ENCODE peak calls at places on chromosomes 2 and 18, in four cellular contexts. W, Y, Q and J are unnamed samples.
A peak's percentile ranks its signal among the peaks of the same experiment; 100 is the strongest.

GRCh38 chr2:3683748-3684454 is 19.5 kb upstream of the DCDC2C start:
- DNase-seq in W (peak; percentile 8), Y (peak; percentile 14), Q (no peak), J (peak; percentile 25)

GRCh38 chr18:12283256-12283655 is 24.8 kb upstream of the TUBB6 start:
- DNase-seq in W (peak; percentile 55), Y (peak; percentile 34), Q (no peak), J (peak; percentile 84)

GRCh38 chr2:69125816-69126215 is 112.8 kb downstream of the ANTXR1 start:
- DNase-seq in W (no peak), Y (no peak), Q (no peak), J (no peak)

GRCh38 chr2:152396051-152396511 is 61.1 kb downstream of the FMNL2 start:
- DNase-seq in W (peak; percentile 76), Y (peak; percentile 20), Q (no peak), J (no peak)

GRCh38 chr2:153935511-153935910 is 63.8 kb downstream of the GALNT13 start:
- DNase-seq in W (no peak), Y (no peak), Q (no peak), J (no peak)

GRCh38 chr2:205768341-205768740 is 86.0 kb downstream of the NRP2 start:
- DNase-seq in W (no peak), Y (no peak), Q (no peak), J (no peak)

GRCh38 chr18:21534327-21534726 is 66.2 kb downstream of the ESCO1 start:
- DNase-seq in W (no peak), Y (peak; percentile 8), Q (no peak), J (no peak)

GRCh38 chr2:44456946-44457345 is 95.2 kb downstream of the CAMKMT start:
- DNase-seq in W (peak; percentile 34), Y (no peak), Q (no peak), J (no peak)

GRCh38 chr2:138071720-138072719 is 107.7 kb downstream of the HNMT start:
- DNase-seq in W (no peak), Y (peak; percentile 37), Q (no peak), J (peak; percentile 100)

GRCh38 chr2:105196651-105197050 is 44.9 kb upstream of the GPR45 start:
- DNase-seq in W (no peak), Y (no peak), Q (no peak), J (no peak)

GRCh38 chr2:143906850-143907249 is 613.1 kb downstream of the ZEB2 start:
- DNase-seq in W (no peak), Y (no peak), Q (no peak), J (no peak)

GRCh38 chr2:60000681-60001080 is 552.8 kb downstream of the BCL11A start:
- DNase-seq in W (peak; percentile 0), Y (no peak), Q (no peak), J (peak; percentile 50)

GRCh38 chr18:68564961-68565360 is 149.9 kb downstream of the TMX3 start:
- DNase-seq in W (peak; percentile 58), Y (no peak), Q (no peak), J (no peak)

GRCh38 chr2:11781624-11782023 is 35.2 kb downstream of the LPIN1 start:
- DNase-seq in W (no peak), Y (no peak), Q (no peak), J (no peak)

GRCh38 chr2:43068053-43068471 is 158.3 kb downstream of the ZFP36L2 start:
- DNase-seq in W (no peak), Y (no peak), Q (no peak), J (no peak)

GRCh38 chr2:43070676-43071491 is 155.5 kb downstream of the ZFP36L2 start:
- DNase-seq in W (no peak), Y (peak; percentile 72), Q (no peak), J (no peak)

GRCh38 chr2:43071629-43072550 is 154.5 kb downstream of the ZFP36L2 start:
- DNase-seq in W (peak; percentile 34), Y (peak; percentile 90), Q (no peak), J (no peak)

GRCh38 chr2:43068730-43069517 is 157.5 kb downstream of the ZFP36L2 start:
- DNase-seq in W (no peak), Y (no peak), Q (no peak), J (peak; percentile 39)

DNA sequence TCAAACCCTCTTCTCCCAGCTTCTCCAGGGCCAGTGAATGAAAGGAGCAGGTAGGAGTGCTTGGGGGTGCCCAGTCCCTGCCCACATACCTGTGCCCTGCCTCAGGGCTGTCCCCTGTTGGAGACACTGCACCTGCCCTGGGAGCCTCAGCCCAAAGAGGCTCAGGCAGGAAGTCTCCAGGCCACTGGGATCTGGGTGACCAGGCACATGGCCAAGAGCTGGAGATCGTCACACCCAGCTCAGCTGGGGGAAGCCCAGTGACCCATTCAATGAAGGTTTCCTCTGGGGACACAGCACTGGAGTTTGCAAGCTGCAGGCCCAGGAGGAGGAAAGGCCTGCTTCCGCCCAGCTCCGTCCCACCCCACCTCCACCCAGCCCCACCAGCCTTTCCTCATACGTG is 156.4 kb downstream of the ZFP36L2 start:
- DNase-seq in W (no peak), Y (no peak), Q (no peak), J (no peak)
- H3K79me2 ChIP-seq in W (no peaks in the 10 kb centered on the region), Y (no peaks in the 10 kb centered on the region), Q (no peaks in the 10 kb centered on the region), J (peaks cover 5% of the 10 kb centered on the region)

GRCh38 chr2:16647992-16648617 is 17.5 kb downstream of the CYRIA start:
- DNase-seq in W (no peak), Y (no peak), Q (no peak), J (no peak)

GRCh38 chr2:16644204-16644925 is 21.3 kb downstream of the CYRIA start:
- DNase-seq in W (peak; percentile 13), Y (no peak), Q (no peak), J (peak; percentile 67)

GRCh38 chr2:16643099-16643498 is 22.5 kb downstream of the CYRIA start:
- DNase-seq in W (no peak), Y (no peak), Q (no peak), J (no peak)

GRCh38 chr2:16645771-16646559 is 19.7 kb downstream of the CYRIA start:
- DNase-seq in W (no peak), Y (no peak), Q (no peak), J (no peak)

GRCh38 chr2:16645088-16645487 is 20.5 kb downstream of the CYRIA start:
- DNase-seq in W (no peak), Y (no peak), Q (no peak), J (no peak)
- H3K79me2 ChIP-seq in W (no peaks in the 10 kb centered on the region), Y (no peaks in the 10 kb centered on the region), Q (no peaks in the 10 kb centered on the region), J (no peaks in the 10 kb centered on the region)

GRCh38 chr2:16256601-16257000 is 316.3 kb downstream of the MYCN start:
- DNase-seq in W (no peak), Y (no peak), Q (no peak), J (no peak)

GRCh38 chr2:16252891-16253290 is 312.5 kb downstream of the MYCN start:
- DNase-seq in W (no peak), Y (no peak), Q (no peak), J (no peak)

GRCh38 chr2:16255120-16255519 is 314.8 kb downstream of the MYCN start:
- DNase-seq in W (no peak), Y (no peak), Q (no peak), J (no peak)

GRCh38 chr2:16253291-16253690 is 312.9 kb downstream of the MYCN start:
- DNase-seq in W (no peak), Y (no peak), Q (no peak), J (no peak)

GRCh38 chr2:16254356-16254965 is 314.1 kb downstream of the MYCN start:
- DNase-seq in W (no peak), Y (no peak), Q (no peak), J (no peak)
- H3K79me2 ChIP-seq in W (no peaks in the 10 kb centered on the region), Y (no peaks in the 10 kb centered on the region), Q (no peaks in the 10 kb centered on the region), J (no peaks in the 10 kb centered on the region)

GRCh38 chr2:114113527-114113926 is 223.6 kb downstream of the ACTR3 start:
- DNase-seq in W (no peak), Y (no peak), Q (no peak), J (no peak)
- H3K79me2 ChIP-seq in W (no peaks in the 10 kb centered on the region), Y (no peaks in the 10 kb centered on the region), Q (no peaks in the 10 kb centered on the region), J (no peaks in the 10 kb centered on the region)

GRCh38 chr2:45588158-45588829 is 22.8 kb downstream of the SRBD1 start:
- DNase-seq in W (no peak), Y (no peak), Q (no peak), J (no peak)
- H3K79me2 ChIP-seq in W (peaks cover 16% of the 10 kb centered on the region), Y (no peaks in the 10 kb centered on the region), Q (peaks cover 70% of the 10 kb centered on the region), J (peaks cover 44% of the 10 kb centered on the region)

GRCh38 chr2:168462543-168463045 is 6.5 kb downstream of the CERS6 start:
- DNase-seq in W (no peak), Y (no peak), Q (no peak), J (no peak)

GRCh38 chr2:168461178-168461941 is 5.3 kb downstream of the CERS6 start:
- DNase-seq in W (no peak), Y (no peak), Q (no peak), J (no peak)

GRCh38 chr2:168459256-168459655 is 3.2 kb downstream of the CERS6 start:
- DNase-seq in W (no peak), Y (no peak), Q (no peak), J (no peak)

GRCh38 chr2:168461942-168462331 is 5.9 kb downstream of the CERS6 start:
- DNase-seq in W (no peak), Y (no peak), Q (no peak), J (no peak)

GRCh38 chr2:168460561-168460960 is 4.5 kb downstream of the CERS6 start:
- DNase-seq in W (no peak), Y (no peak), Q (no peak), J (no peak)
- H3K79me2 ChIP-seq in W (peaks cover 83% of the 10 kb centered on the region), Y (no peaks in the 10 kb centered on the region), Q (no peaks in the 10 kb centered on the region), J (peaks cover 93% of the 10 kb centered on the region)

GRCh38 chr18:56066524-56067215 is 478.7 kb upstream of the TCF4 start:
- DNase-seq in W (no peak), Y (no peak), Q (no peak), J (no peak)
- H3K79me2 ChIP-seq in W (no peaks in the 10 kb centered on the region), Y (no peaks in the 10 kb centered on the region), Q (no peaks in the 10 kb centered on the region), J (no peaks in the 10 kb centered on the region)

DNA sequence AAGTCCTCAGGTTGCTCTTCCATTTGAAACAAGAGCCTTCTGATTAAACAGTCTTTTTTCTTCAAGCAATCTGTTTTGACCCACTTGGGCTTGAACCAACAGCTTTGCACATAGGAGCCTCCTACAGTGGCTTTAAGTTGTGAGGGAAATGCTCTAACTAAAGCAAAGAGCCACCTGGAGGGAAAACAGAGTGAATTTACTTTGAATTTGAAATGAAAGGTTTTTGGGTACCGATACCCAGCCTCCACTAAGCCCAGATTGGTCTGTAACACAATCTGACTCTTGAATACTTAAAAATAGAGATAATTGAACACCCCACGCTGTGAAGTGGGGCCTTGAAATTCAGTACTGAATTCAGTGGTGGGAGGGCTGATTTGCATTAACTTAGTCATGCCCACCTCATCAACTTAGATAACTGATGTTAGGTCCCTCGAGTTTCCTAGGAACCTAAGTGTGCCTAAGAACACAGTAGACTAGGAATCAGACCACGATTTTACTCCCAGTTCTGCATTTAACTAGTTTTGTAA is 56.3 kb upstream of the ACVR1C start:
- DNase-seq in W (no peak), Y (no peak), Q (no peak), J (no peak)
- H3K79me2 ChIP-seq in W (no peaks in the 10 kb centered on the region), Y (no peaks in the 10 kb centered on the region), Q (no peaks in the 10 kb centered on the region), J (no peaks in the 10 kb centered on the region)

GRCh38 chr2:117615106-117615505 is 199.4 kb upstream of the DDX18 start:
- DNase-seq in W (no peak), Y (no peak), Q (no peak), J (no peak)
- H3K79me2 ChIP-seq in W (no peaks in the 10 kb centered on the region), Y (no peaks in the 10 kb centered on the region), Q (no peaks in the 10 kb centered on the region), J (no peaks in the 10 kb centered on the region)

GRCh38 chr2:54454922-54455583 is 1.1 kb upstream of the SPTBN1 start:
- DNase-seq in W (no peak), Y (no peak), Q (no peak), J (peak; percentile 14)

GRCh38 chr2:54455584-54456525 is at the start of gene SPTBN1:
- DNase-seq in W (peak; percentile 93), Y (peak; percentile 93), Q (peak; percentile 67), J (peak; percentile 74)

GRCh38 chr2:54459037-54459441 is 2.9 kb downstream of the SPTBN1 start:
- DNase-seq in W (peak; percentile 90), Y (peak; percentile 56), Q (no peak), J (peak; percentile 31)

GRCh38 chr2:54456526-54457325 is 599 bp downstream of the SPTBN1 start:
- DNase-seq in W (peak; percentile 71), Y (peak; percentile 47), Q (peak; percentile 49), J (peak; percentile 44)

GRCh38 chr2:54457326-54458023 is 1.3 kb downstream of the SPTBN1 start:
- DNase-seq in W (peak; percentile 67), Y (peak; percentile 17), Q (peak; percentile 54), J (peak; percentile 39)
- H3K79me2 ChIP-seq in W (peaks cover 54% of the 10 kb centered on the region), Y (peaks cover 54% of the 10 kb centered on the region), Q (no peaks in the 10 kb centered on the region), J (peaks cover 52% of the 10 kb centered on the region)